ENCODE peak calls at places on chromosome 1, in six cellular contexts. X, P, U, S, Q and N are unnamed samples.

GRCh38 chr1:26337625-26338024 is 16.3 kb downstream of the CRYBG2 start:
- DNase-seq in X (no peak), P (no peak), U (no peak), S (no peak), Q (no peak), N (no peak)

GRCh38 chr1:225318706-225319575 is 108.9 kb downstream of the LBR start:
- DNase-seq in X (peak), P (peak), U (no peak), S (no peak), Q (no peak), N (peak)

GRCh38 chr1:13801232-13801631 is 101.2 kb downstream of the PRDM2 start:
- DNase-seq in X (peak), P (no peak), U (no peak), S (no peak), Q (peak), N (no peak)

GRCh38 chr1:18110598-18110939 is 3.0 kb downstream of the IGSF21 start:
- DNase-seq in X (no peak), P (no peak), U (no peak), S (peak), Q (no peak), N (no peak)

GRCh38 chr1:85109475-85109874 is 61.2 kb upstream of the MCOLN3 start:
- DNase-seq in X (peak), P (peak), U (no peak), S (peak), Q (peak), N (peak)

GRCh38 chr1:206709772-206710456 is 25.2 kb downstream of the MAPKAPK2 start:
- DNase-seq in X (peak), P (peak), U (no peak), S (no peak), Q (no peak), N (no peak)

GRCh38 chr1:30313176-30313575 is 410.2 kb downstream of the MATN1 start:
- DNase-seq in X (no peak), P (no peak), U (no peak), S (no peak), Q (peak), N (no peak)

GRCh38 chr1:67759692-67760029 is 73.6 kb downstream of the GNG12 start:
- DNase-seq in X (peak), P (no peak), U (no peak), S (no peak), Q (no peak), N (no peak)

GRCh38 chr1:202264300-202265075 is 70.9 kb downstream of the LGR6 start:
- DNase-seq in X (no peak), P (no peak), U (no peak), S (no peak), Q (peak), N (no peak)

GRCh38 chr1:221768444-221769066 is 26.7 kb upstream of the DUSP10 start:
- DNase-seq in X (no peak), P (peak), U (no peak), S (no peak), Q (no peak), N (no peak)
- TF ChIP-seq CTCF in X (peak), P (no peak), U (no peak), S (no peak), Q (no peak), N (no peak)

DNA sequence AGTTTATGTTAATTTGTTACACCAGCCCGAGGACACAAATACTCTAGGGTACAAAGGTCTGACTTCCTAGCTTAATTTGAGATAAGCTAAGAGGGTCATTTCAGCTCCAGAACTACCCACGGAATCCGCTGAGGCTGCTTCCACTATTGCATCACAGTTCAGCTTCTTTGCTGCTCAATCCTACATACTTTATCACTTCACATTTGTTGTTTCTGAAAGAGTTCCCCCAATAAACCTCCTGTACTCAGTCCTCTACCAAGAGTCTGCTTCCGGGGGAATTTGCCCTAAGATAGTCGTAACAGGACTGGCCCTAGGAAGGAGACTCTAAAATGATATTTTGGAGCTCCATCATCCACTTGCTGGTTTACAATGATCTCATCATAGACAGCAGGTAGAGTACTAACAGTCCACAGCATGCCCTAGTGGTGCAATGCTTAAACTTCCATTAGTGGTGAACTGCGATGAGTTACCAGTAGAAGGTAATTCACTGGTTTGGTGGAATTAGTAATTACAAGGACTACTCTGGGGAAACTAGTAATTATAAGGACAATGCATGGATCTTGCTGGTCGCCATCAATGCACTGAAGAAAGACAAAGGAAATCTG is 229.3 kb downstream of the USH2A start:
- DNase-seq in X (no peak), P (no peak), U (no peak), S (no peak), Q (no peak), N (no peak)
- TF ChIP-seq CTCF in X (peak), P (no peak), U (peak), S (no peak), Q (no peak), N (peak)

GRCh38 chr1:111097356-111098099 is 42.4 kb downstream of the DRAM2 start:
- DNase-seq in X (no peak), P (no peak), U (no peak), S (no peak), Q (no peak), N (no peak)
- TF ChIP-seq CTCF in X (no peak), P (no peak), U (no peak), S (no peak), Q (no peak), N (no peak)

GRCh38 chr1:153233448-153233847 is 16.1 kb downstream of the PRR9 start:
- DNase-seq in X (no peak), P (no peak), U (no peak), S (no peak), Q (no peak), N (no peak)

GRCh38 chr1:153242160-153242559 is 17.3 kb upstream of the LORICRIN start:
- DNase-seq in X (no peak), P (no peak), U (no peak), S (no peak), Q (no peak), N (no peak)

GRCh38 chr1:153232553-153232952 is 15.2 kb downstream of the PRR9 start:
- DNase-seq in X (no peak), P (no peak), U (no peak), S (no peak), Q (no peak), N (no peak)

DNA sequence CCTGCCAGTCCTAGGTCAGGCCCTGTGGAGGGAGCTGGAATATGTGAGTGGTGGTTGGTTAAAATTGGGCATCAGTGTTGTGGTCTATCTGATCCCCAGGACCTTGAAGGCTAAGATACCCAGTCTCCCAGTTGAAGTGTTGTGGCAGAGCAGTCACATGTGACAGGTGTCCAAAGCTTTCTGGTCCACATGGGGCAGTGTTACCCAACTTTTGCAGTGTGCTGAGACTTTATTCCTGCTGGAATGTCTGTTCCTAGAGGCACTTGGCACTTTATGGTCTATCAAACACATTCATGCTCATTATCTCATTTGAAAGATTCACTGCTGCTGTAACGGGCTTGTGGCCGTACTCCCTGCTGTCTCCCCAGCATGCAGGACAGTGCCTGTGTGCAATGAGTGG is 21.0 kb upstream of the LORICRIN start:
- DNase-seq in X (no peak), P (no peak), U (no peak), S (no peak), Q (no peak), N (no peak)
- TF ChIP-seq CTCF in X (peak), P (peak), U (no peak), S (no peak), Q (no peak), N (no peak)

GRCh38 chr1:169753549-169753948 is 19.7 kb upstream of the SELE start:
- DNase-seq in X (no peak), P (no peak), U (no peak), S (no peak), Q (no peak), N (no peak)
- TF ChIP-seq CTCF in X (peak), P (no peak), U (no peak), S (no peak), Q (no peak), N (no peak)

GRCh38 chr1:15975805-15976680 is at the start of gene ZBTB17:
- DNase-seq in X (peak), P (peak), U (no peak), S (peak), Q (peak), N (peak)
- TF ChIP-seq CTCF in X (no peak), P (peak), U (no peak), S (peak), Q (no peak), N (no peak)

GRCh38 chr1:173628888-173629287 is 6.2 kb upstream of the TEX50 start:
- DNase-seq in X (peak), P (no peak), U (no peak), S (no peak), Q (no peak), N (no peak)

DNA sequence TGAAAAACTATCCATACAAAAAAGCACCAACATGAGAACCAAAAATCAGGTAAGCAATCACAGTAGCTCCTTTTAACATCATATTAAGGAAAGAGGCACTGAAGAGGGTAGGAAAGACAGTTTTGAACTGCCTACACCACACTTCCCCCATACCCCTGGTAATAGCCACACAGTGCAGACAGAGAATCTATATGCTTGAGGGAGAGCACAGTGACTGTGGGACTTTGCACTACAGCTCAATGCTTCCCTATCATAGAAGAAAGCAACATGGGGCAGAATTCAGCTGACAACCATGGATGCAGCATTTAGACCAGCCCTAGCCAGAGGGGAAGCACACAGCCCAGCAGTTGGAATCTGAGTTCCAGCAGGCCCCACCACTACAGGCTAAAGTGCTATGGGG is 7.9 kb upstream of the TEX50 start:
- DNase-seq in X (no peak), P (no peak), U (no peak), S (no peak), Q (no peak), N (no peak)
- TF ChIP-seq CTCF in X (no peak), P (no peak), U (no peak), S (no peak), Q (no peak), N (no peak)

GRCh38 chr1:207897188-207897587 is 13.7 kb downstream of the CD34 start:
- DNase-seq in X (no peak), P (no peak), U (no peak), S (no peak), Q (no peak), N (no peak)
- TF ChIP-seq CTCF in X (peak), P (no peak), U (no peak), S (peak), Q (no peak), N (no peak)

GRCh38 chr1:59146651-59147358 is 150.1 kb upstream of the FGGY start:
- DNase-seq in X (peak), P (peak), U (no peak), S (peak), Q (peak), N (no peak)
- TF ChIP-seq CTCF in X (no peak), P (peak), U (peak), S (no peak), Q (no peak), N (no peak)

GRCh38 chr1:109630081-109630880 is 10.6 kb downstream of the AMPD2 start:
- DNase-seq in X (no peak), P (no peak), U (no peak), S (no peak), Q (peak), N (no peak)
- TF ChIP-seq CTCF in X (peak), P (no peak), U (no peak), S (peak), Q (no peak), N (no peak)